ENCODE peak calls at places on chromosomes 16 and 17, in six cellular contexts. R is psoas muscle; X is cardiac fibroblast; V is CD4-positive, alpha-beta T cell; N is GM12878; O is fibroblast of villous mesenchyme. J is an unnamed sample.
A peak's percentile ranks its signal among the peaks of the same experiment; 100 is the strongest.

GRCh38 chr17:81917565-81918332 is at the start of gene SIRT7:
- DNase-seq in O (peak; percentile 70), X (peak; percentile 69), R (peak; percentile 90), N (peak; percentile 45), V (peak; percentile 83), J (peak; percentile 75)

GRCh38 chr17:43701318-43701743 is 39.6 kb upstream of the MEOX1 start:
- DNase-seq in R (no peak), V (no peak), N (peak; percentile 45), O (no peak), X (peak; percentile 55), J (no peak)

GRCh38 chr17:46822388-46822921 is 4.0 kb upstream of the WNT3 start:
- DNase-seq in V (no peak), X (no peak), N (no peak), R (peak; percentile 38), O (no peak), J (no peak)

GRCh38 chr17:76544916-76545365 is 5.1 kb downstream of the PRCD start:
- DNase-seq in N (no peak), O (no peak), R (no peak), V (no peak), X (no peak), J (no peak)

GRCh38 chr17:69704935-69705334 is 290.4 kb downstream of the MAP2K6 start:
- DNase-seq in X (no peak), V (no peak), O (no peak), N (no peak), R (no peak), J (no peak)

GRCh38 chr17:59329558-59330313 is 1.7 kb upstream of the YPEL2 start:
- DNase-seq in R (peak; percentile 67), V (peak; percentile 52), X (peak; percentile 90), O (peak; percentile 94), N (peak; percentile 43), J (peak; percentile 61)

GRCh38 chr17:13160281-13160680 is 142.5 kb upstream of the ELAC2 start:
- DNase-seq in R (no peak), N (no peak), X (no peak), V (no peak), O (no peak), J (no peak)

GRCh38 chr16:89150090-89150835 is 21.3 kb upstream of the CDH15 start:
- DNase-seq in V (no peak), N (no peak), R (peak; percentile 19), X (no peak), O (no peak), J (no peak)

GRCh38 chr17:82696916-82697807 is 1.3 kb downstream of the RAB40B start:
- DNase-seq in N (no peak), V (no peak), O (peak; percentile 9), X (no peak), R (no peak), J (no peak)

GRCh38 chr17:45221081-45221996 is at the start of gene FMNL1:
- DNase-seq in O (no peak), X (no peak), N (no peak), R (peak; percentile 80), V (peak; percentile 71), J (peak; percentile 76)

GRCh38 chr17:54883939-54884338 is 16.7 kb upstream of the TOM1L1 start:
- DNase-seq in X (no peak), V (no peak), O (no peak), R (no peak), N (no peak), J (no peak)

GRCh38 chr16:52074133-52074532 is 472.8 kb downstream of the TOX3 start:
- DNase-seq in R (no peak), X (no peak), V (no peak), O (no peak), N (no peak), J (no peak)

GRCh38 chr17:5209396-5209795 is 17.7 kb upstream of the ZNF594 start:
- DNase-seq in V (no peak), O (no peak), X (peak; percentile 75), R (no peak), N (no peak), J (no peak)

GRCh38 chr16:57616241-57616640 is 12.2 kb upstream of the ADGRG1 start:
- DNase-seq in O (no peak), N (no peak), X (no peak), R (peak; percentile 24), V (peak; percentile 19), J (no peak)

GRCh38 chr17:63786961-63787711 is 13.2 kb downstream of the DDX42 start:
- DNase-seq in O (no peak), X (no peak), N (no peak), V (no peak), R (no peak), J (no peak)

GRCh38 chr17:77375526-77375916 is 234.8 kb downstream of the SEC14L1 start:
- DNase-seq in O (no peak), R (no peak), N (no peak), X (no peak), V (no peak), J (no peak)

GRCh38 chr16:62067182-62067581 is 30.9 kb upstream of the CDH8 start:
- DNase-seq in O (no peak), R (no peak), X (no peak), N (no peak), V (no peak), J (no peak)

GRCh38 chr16:66495440-66495839 is 54.5 kb downstream of the TK2 start:
- DNase-seq in X (no peak), R (no peak), O (no peak), N (no peak), V (no peak), J (no peak)

GRCh38 chr17:79797492-79798295 is 817 bp upstream of the CBX8 start:
- DNase-seq in R (peak; percentile 65), V (no peak), X (no peak), O (no peak), N (no peak), J (no peak)

GRCh38 chr17:46035112-46035818 is 36.2 kb downstream of the STH start:
- DNase-seq in O (no peak), X (no peak), V (no peak), R (no peak), N (no peak), J (no peak)

GRCh38 chr17:27489045-27489715 is 32.9 kb downstream of the KSR1 start:
- DNase-seq in N (no peak), V (no peak), O (peak; percentile 87), R (peak; percentile 89), X (peak; percentile 62), J (peak; percentile 84)

GRCh38 chr17:21474815-21475214 is 98.7 kb downstream of the KCNJ12 start:
- DNase-seq in R (no peak), X (no peak), N (no peak), O (no peak), V (no peak), J (no peak)

GRCh38 chr17:13355054-13355453 is 246.7 kb downstream of the HS3ST3A1 start:
- DNase-seq in R (no peak), N (no peak), O (no peak), V (no peak), X (no peak), J (no peak)

GRCh38 chr16:85528528-85529387 is 84.4 kb upstream of the GSE1 start:
- DNase-seq in X (peak; percentile 8), V (no peak), O (no peak), R (no peak), N (no peak), J (no peak)

GRCh38 chr17:64345691-64346376 is 44.8 kb downstream of the PECAM1 start:
- DNase-seq in N (no peak), V (no peak), O (no peak), R (no peak), X (peak; percentile 40), J (peak; percentile 32)

GRCh38 chr16:6880263-6880662 is 452.4 kb upstream of the RBFOX1 start:
- DNase-seq in O (no peak), V (no peak), X (no peak), N (no peak), R (no peak), J (no peak)

GRCh38 chr17:48030531-48030930 is 7.1 kb downstream of the COPZ2 start:
- DNase-seq in V (no peak), X (peak; percentile 36), O (no peak), R (no peak), N (no peak), J (no peak)

GRCh38 chr16:24535827-24536226 is 3.5 kb upstream of the RBBP6 start:
- DNase-seq in X (no peak), R (no peak), V (no peak), N (no peak), O (no peak), J (no peak)
- TF ChIP-seq CTCF in X (no peak), R (no peak), V (no peak), N (no peak), O (peak; percentile 10), J (no peak)

GRCh38 chr17:49487202-49487601 is 7.9 kb upstream of the NGFR start:
- DNase-seq in O (no peak), N (no peak), V (no peak), R (no peak), X (no peak), J (no peak)

GRCh38 chr17:49483588-49484509 is 11.2 kb upstream of the NGFR start:
- DNase-seq in N (no peak), V (no peak), O (no peak), R (no peak), X (no peak), J (no peak)

GRCh38 chr17:49489348-49489747 is 5.7 kb upstream of the NGFR start:
- DNase-seq in X (no peak), V (no peak), R (no peak), O (no peak), N (no peak), J (no peak)

GRCh38 chr17:49488612-49489011 is 6.5 kb upstream of the NGFR start:
- DNase-seq in X (no peak), N (no peak), V (no peak), O (no peak), R (no peak), J (no peak)

GRCh38 chr17:49486012-49486641 is 9.0 kb upstream of the NGFR start:
- DNase-seq in O (no peak), R (no peak), X (no peak), N (no peak), V (no peak), J (peak; percentile 22)
- TF ChIP-seq CTCF in O (no peak), R (no peak), X (no peak), N (no peak), V (no peak), J (no peak)

GRCh38 chr17:39261286-39261685 is 35.5 kb upstream of the STAC2 start:
- DNase-seq in R (no peak), X (no peak), O (no peak), V (no peak), N (no peak), J (no peak)
- TF ChIP-seq CTCF in R (peak; percentile 6), X (peak; percentile 21), O (peak; percentile 15), V (no peak), N (peak; percentile 47), J (peak; percentile 15)

GRCh38 chr17:2474371-2474770 is 37.3 kb downstream of the METTL16 start:
- DNase-seq in N (no peak), X (no peak), O (no peak), V (no peak), R (no peak), J (no peak)
- TF ChIP-seq CTCF in N (no peak), X (no peak), O (no peak), V (no peak), R (no peak), J (no peak)